ENCODE peak calls at places on chromosomes 6 and 20, in five cellular contexts. L is Peyer's patch, N is bronchial epithelial cell, W is colonic mucosa, U is tibial artery. Y is an unnamed sample.

GRCh38 chr6:54194067-54194466 is 82.8 kb downstream of the MLIP start:
- DNase-seq in L (no peak), N (peak), W (no peak), U (no peak), Y (no peak)

GRCh38 chr6:44920952-44921491 is 407.1 kb upstream of the RUNX2 start:
- DNase-seq in L (no peak), N (no peak), W (no peak), U (no peak), Y (no peak)

GRCh38 chr6:104908431-104909139 is 48.3 kb upstream of the LIN28B start:
- DNase-seq in L (no peak), N (peak), W (no peak), U (no peak), Y (no peak)

GRCh38 chr6:109326346-109326745 is 55.9 kb downstream of the CD164 start:
- DNase-seq in L (no peak), N (no peak), W (no peak), U (no peak), Y (no peak)

GRCh38 chr6:30883743-30884520 is at the start of gene DDR1:
- DNase-seq in L (peak), N (peak), W (peak), U (peak), Y (peak)

GRCh38 chr20:51732454-51732791 is 35.8 kb downstream of the ATP9A start:
- DNase-seq in L (no peak), N (no peak), W (no peak), U (no peak), Y (no peak)

GRCh38 chr20:64164123-64164836 is at the start of gene MYT1:
- DNase-seq in L (no peak), N (no peak), W (no peak), U (no peak), Y (no peak)

GRCh38 chr6:97674802-97675201 is 391.8 kb upstream of the MMS22L start:
- DNase-seq in L (no peak), N (peak), W (no peak), U (no peak), Y (no peak)

GRCh38 chr6:75124085-75124484 is 81.8 kb downstream of the COL12A1 start:
- DNase-seq in L (no peak), N (no peak), W (no peak), U (no peak), Y (no peak)

GRCh38 chr6:26195924-26196845 is 109.0 kb downstream of the HFE start:
- DNase-seq in L (no peak), N (no peak), W (peak), U (no peak), Y (no peak)

GRCh38 chr6:93048381-93048780 is 371.0 kb downstream of the EPHA7 start:
- DNase-seq in L (no peak), N (no peak), W (no peak), U (no peak), Y (no peak)

GRCh38 chr6:5672581-5673011 is 334.1 kb downstream of the NRN1 start:
- DNase-seq in L (no peak), N (peak), W (no peak), U (peak), Y (no peak)

GRCh38 chr20:48723308-48724264 is 104.2 kb downstream of the PREX1 start:
- DNase-seq in L (no peak), N (no peak), W (no peak), U (peak), Y (peak)

GRCh38 chr20:11429168-11429567 is 488.5 kb upstream of the BTBD3 start:
- DNase-seq in L (no peak), N (peak), W (no peak), U (no peak), Y (no peak)

GRCh38 chr6:14408491-14408890 is 290.9 kb downstream of the CD83 start:
- DNase-seq in L (no peak), N (no peak), W (no peak), U (no peak), Y (no peak)

GRCh38 chr6:33770116-33770832 is 18.7 kb downstream of the LEMD2 start:
- DNase-seq in L (no peak), N (no peak), W (no peak), U (no peak), Y (no peak)

GRCh38 chr6:95249176-95249575 is 328.2 kb upstream of the MANEA start:
- DNase-seq in L (no peak), N (peak), W (no peak), U (no peak), Y (no peak)

GRCh38 chr20:52012093-52012492 is 179.5 kb downstream of the ZFP64 start:
- DNase-seq in L (no peak), N (no peak), W (no peak), U (no peak), Y (no peak)

GRCh38 chr20:64246616-64247311 is 8.8 kb upstream of the PCMTD2 start:
- DNase-seq in L (no peak), N (no peak), W (no peak), U (no peak), Y (no peak)

GRCh38 chr6:30358340-30358679 is 13.4 kb downstream of the RPP21 start:
- DNase-seq in L (no peak), N (no peak), W (no peak), U (no peak), Y (no peak)

GRCh38 chr6:169045486-169045885 is 208.2 kb downstream of the THBS2 start:
- DNase-seq in L (no peak), N (no peak), W (no peak), U (peak), Y (no peak)

GRCh38 chr6:44499609-44500008 is 112.1 kb downstream of the CDC5L start:
- DNase-seq in L (no peak), N (no peak), W (no peak), U (no peak), Y (no peak)

GRCh38 chr6:111872521-111873177 is 603 bp downstream of the FYN start:
- DNase-seq in L (peak), N (no peak), W (peak), U (peak), Y (peak)

GRCh38 chr6:151885234-151885633 is 77.8 kb downstream of the ESR1 start:
- DNase-seq in L (no peak), N (peak), W (no peak), U (no peak), Y (no peak)

GRCh38 chr6:89026151-89026550 is 54.4 kb upstream of the PNRC1 start:
- DNase-seq in L (no peak), N (no peak), W (no peak), U (no peak), Y (no peak)

GRCh38 chr6:26071135-26071534 is 16.1 kb upstream of the HFE start:
- DNase-seq in L (no peak), N (no peak), W (peak), U (peak), Y (no peak)

GRCh38 chr20:1700990-1701389 is 43.4 kb upstream of the SIRPG start:
- DNase-seq in L (no peak), N (peak), W (no peak), U (no peak), Y (no peak)

GRCh38 chr6:134422426-134423231 is 104.7 kb upstream of the SGK1 start:
- DNase-seq in L (no peak), N (peak), W (no peak), U (no peak), Y (no peak)

GRCh38 chr6:111604259-111605099 is 1.2 kb downstream of the TRAF3IP2 start:
- DNase-seq in L (no peak), N (peak), W (peak), U (peak), Y (peak)

GRCh38 chr6:42340516-42340915 is 111.2 kb downstream of the TRERF1 start:
- DNase-seq in L (no peak), N (no peak), W (no peak), U (no peak), Y (no peak)

GRCh38 chr6:151071295-151071694 is 168.5 kb upstream of the AKAP12 start:
- DNase-seq in L (no peak), N (peak), W (no peak), U (peak), Y (no peak)

GRCh38 chr6:15389759-15390723 is 144.2 kb downstream of the JARID2 start:
- DNase-seq in L (no peak), N (no peak), W (no peak), U (no peak), Y (no peak)

GRCh38 chr6:133033263-133033662 is 207.9 kb upstream of the EYA4 start:
- DNase-seq in L (no peak), N (no peak), W (no peak), U (no peak), Y (no peak)

GRCh38 chr6:9801255-9801757 is 613.6 kb downstream of the TFAP2A start:
- DNase-seq in L (no peak), N (no peak), W (no peak), U (no peak), Y (no peak)

GRCh38 chr20:10536531-10536930 is 101.4 kb downstream of the SLX4IP start:
- DNase-seq in L (no peak), N (peak), W (no peak), U (no peak), Y (no peak)

GRCh38 chr6:27388293-27389197 is at the start of gene ZNF391:
- DNase-seq in L (peak), N (peak), W (peak), U (peak), Y (peak)

GRCh38 chr6:56259682-56260081 is 12.3 kb upstream of the COL21A1 start:
- DNase-seq in L (no peak), N (peak), W (no peak), U (no peak), Y (no peak)

GRCh38 chr6:154509421-154510143 is 903 bp downstream of the CNKSR3 start:
- DNase-seq in L (peak), N (no peak), W (peak), U (peak), Y (peak)

GRCh38 chr6:154510144-154510905 is at the start of gene CNKSR3:
- DNase-seq in L (peak), N (peak), W (peak), U (peak), Y (peak)

GRCh38 chr6:154512214-154512613 is 1.7 kb upstream of the CNKSR3 start:
- DNase-seq in L (no peak), N (no peak), W (peak), U (no peak), Y (no peak)

GRCh38 chr6:154513601-154514320 is 3.3 kb upstream of the CNKSR3 start:
- DNase-seq in L (no peak), N (no peak), W (no peak), U (no peak), Y (no peak)

GRCh38 chr6:154511735-154512097 is 1.2 kb upstream of the CNKSR3 start:
- DNase-seq in L (no peak), N (no peak), W (no peak), U (no peak), Y (peak)
- H3K4me3 ChIP-seq in L (peak), N (no peak), W (no peak), U (peak), Y (no peak)

DNA sequence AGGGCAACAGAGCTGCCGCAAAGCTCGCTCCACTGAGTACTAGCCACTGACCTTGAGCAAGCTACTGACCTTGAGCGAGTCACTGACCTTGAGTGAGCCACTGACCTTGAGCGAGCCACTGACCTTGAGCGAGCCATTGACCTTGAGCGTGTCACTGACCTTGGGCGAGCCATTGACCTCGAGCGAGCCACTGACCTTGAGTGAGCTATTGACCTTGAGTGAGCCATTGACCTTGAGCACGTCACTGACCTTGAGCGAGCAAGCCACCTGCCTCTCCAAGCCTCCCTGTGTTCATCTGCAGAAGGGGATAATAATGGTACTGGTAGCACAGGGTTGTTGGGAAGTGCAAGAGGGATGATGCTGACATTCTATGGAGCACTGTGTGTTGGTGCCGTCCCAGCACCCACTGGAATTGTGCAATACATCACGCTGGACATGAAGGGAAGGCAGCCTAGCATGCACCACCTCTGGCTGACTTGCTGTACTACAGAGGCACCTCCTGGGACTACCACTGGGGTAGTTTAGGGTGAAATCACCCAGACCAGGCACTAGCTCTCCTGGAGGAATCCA is 60.2 kb downstream of the CTCFL start:
- DNase-seq in L (peak), N (peak), W (no peak), U (no peak), Y (no peak)
- TF ChIP-seq CTCF in L (no peak), N (peak), W (no peak), U (no peak), Y (no peak)

GRCh38 chr6:159830481-159831372 is 30.7 kb downstream of the PNLDC1 start:
- DNase-seq in L (no peak), N (no peak), W (no peak), U (no peak), Y (no peak)

GRCh38 chr6:159832941-159833340 is 32.9 kb downstream of the PNLDC1 start:
- DNase-seq in L (no peak), N (peak), W (no peak), U (no peak), Y (no peak)

GRCh38 chr6:159833556-159833955 is 33.5 kb downstream of the PNLDC1 start:
- DNase-seq in L (no peak), N (no peak), W (no peak), U (no peak), Y (no peak)

GRCh38 chr6:159829515-159829914 is 29.4 kb downstream of the PNLDC1 start:
- DNase-seq in L (no peak), N (peak), W (no peak), U (no peak), Y (no peak)

DNA sequence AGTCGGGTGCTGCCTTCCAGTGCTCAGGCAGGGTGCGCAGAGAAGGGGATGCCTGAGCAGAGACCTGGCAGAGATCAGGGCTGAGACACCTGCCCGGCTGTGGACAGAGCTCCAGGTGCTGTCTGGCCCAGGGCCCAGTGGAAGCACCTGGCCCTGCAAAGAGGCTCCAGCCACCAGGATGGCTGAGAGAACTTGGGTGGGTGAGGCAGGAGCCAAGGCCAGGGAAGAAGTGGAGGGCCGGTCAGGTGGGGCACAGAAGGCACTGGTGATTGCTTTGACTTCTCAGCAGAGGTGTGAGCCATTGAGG is 31.2 kb downstream of the PNLDC1 start:
- DNase-seq in L (no peak), N (no peak), W (no peak), U (no peak), Y (no peak)
- H3K4me3 ChIP-seq in L (no peak), N (no peak), W (no peak), U (no peak), Y (no peak)

GRCh38 chr20:43186312-43186711 is 3.4 kb downstream of the PTPRT start:
- DNase-seq in L (no peak), N (no peak), W (no peak), U (no peak), Y (no peak)

GRCh38 chr20:43188234-43188653 is 1.5 kb downstream of the PTPRT start:
- DNase-seq in L (no peak), N (no peak), W (no peak), U (no peak), Y (no peak)

GRCh38 chr20:43185901-43186300 is 3.8 kb downstream of the PTPRT start:
- DNase-seq in L (no peak), N (no peak), W (no peak), U (no peak), Y (no peak)

GRCh38 chr20:43188861-43189613 is 669 bp downstream of the PTPRT start:
- DNase-seq in L (no peak), N (no peak), W (no peak), U (no peak), Y (no peak)

GRCh38 chr20:43187476-43188233 is 2.1 kb downstream of the PTPRT start:
- DNase-seq in L (peak), N (peak), W (peak), U (peak), Y (peak)
- TF ChIP-seq CTCF in L (peak), N (peak), W (peak), U (peak), Y (peak)

DNA sequence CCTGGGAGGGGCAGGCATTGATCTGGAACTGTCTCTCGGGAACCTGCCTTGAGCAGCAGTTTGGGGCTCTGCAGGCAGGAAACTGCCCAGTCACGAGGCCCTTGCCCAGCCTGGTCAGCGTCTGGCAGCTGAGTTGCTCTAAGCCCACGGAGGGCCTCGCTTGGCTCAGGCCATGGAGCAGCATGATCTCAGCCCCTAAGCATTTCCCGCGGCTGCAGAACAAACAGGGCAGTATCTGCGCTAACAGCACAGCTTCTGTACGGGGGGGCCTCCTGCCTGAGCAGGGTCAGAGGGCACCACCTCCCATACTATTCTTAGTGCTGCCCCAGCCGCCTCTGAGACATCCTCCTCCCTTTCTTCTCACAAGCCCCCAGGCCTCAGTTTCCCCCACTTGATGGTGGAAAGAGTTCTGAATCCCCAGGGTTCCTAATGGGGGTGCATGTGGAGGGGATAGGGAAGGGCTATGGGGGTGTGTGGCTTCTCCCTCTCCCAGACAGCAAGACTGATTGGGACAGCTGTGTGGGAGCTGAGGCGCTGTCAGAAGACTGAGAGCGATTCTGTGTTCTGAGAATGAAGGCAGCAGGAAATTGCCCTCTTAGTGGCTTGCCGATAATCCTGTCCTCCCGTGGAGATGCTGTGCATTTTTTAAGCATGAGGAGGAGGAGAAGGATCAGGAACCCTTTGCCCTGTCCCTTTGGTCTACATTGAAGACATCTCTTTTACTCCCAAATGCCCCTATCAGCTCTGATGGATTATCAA is 46.4 kb downstream of the MOCS1 start:
- DNase-seq in L (no peak), N (peak), W (peak), U (peak), Y (peak)
- H3K4me3 ChIP-seq in L (no peak), N (no peak), W (no peak), U (peak), Y (no peak)

GRCh38 chr20:8132015-8132631 is at the start of gene PLCB1:
- DNase-seq in L (peak), N (no peak), W (peak), U (peak), Y (peak)
- TF ChIP-seq CTCF in L (peak), N (peak), W (peak), U (peak), Y (peak)

DNA sequence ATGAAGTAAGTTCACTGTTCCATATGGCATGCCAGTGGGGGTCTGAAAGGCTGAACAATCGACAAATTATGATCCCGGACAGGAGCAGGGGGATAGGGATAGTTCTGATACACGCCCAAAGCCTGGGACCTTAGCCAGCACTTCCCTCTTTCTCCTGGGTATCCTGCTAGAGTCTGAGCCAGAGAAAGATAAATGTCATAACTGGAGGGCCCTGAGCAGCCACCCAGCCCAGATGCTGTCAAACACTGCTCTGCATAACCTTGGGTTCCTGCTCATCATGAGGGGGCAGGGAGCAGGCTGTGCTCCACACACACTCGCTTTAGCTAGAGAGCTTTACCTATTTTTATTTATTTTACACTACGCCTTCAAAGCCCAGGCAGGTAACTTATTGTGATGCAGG is 12.2 kb downstream of the EDEM2 start:
- DNase-seq in L (no peak), N (no peak), W (no peak), U (peak), Y (no peak)
- H3K4me3 ChIP-seq in L (no peak), N (no peak), W (no peak), U (peak), Y (no peak)

GRCh38 chr6:51934098-51934497 is 153.3 kb downstream of the PKHD1 start:
- DNase-seq in L (no peak), N (peak), W (no peak), U (no peak), Y (no peak)
- TF ChIP-seq CTCF in L (no peak), N (peak), W (no peak), U (no peak), Y (no peak)

GRCh38 chr6:64258752-64259151 is 623.1 kb downstream of the PHF3 start:
- DNase-seq in L (no peak), N (no peak), W (no peak), U (no peak), Y (no peak)
- H3K4me3 ChIP-seq in L (no peak), N (no peak), W (no peak), U (no peak), Y (no peak)

DNA sequence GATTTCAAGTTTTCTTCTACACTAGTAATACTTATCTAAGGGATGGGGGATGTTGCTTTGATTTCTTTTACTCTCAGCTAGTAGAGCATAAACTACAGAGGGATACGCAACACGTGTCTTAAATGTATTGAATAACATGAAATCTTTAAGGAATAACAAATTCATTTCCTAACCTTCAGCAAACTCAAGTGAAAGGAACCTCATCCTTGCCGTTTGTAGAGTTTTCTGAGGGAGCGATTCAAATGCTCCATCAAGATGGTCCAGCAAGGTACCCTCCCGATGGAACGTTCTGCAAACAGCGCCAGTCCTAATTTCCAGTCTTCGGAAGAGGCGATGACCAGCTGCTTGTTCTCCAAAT is 95.4 kb upstream of the RIN2 start:
- DNase-seq in L (no peak), N (no peak), W (no peak), U (no peak), Y (no peak)
- TF ChIP-seq CTCF in L (no peak), N (no peak), W (no peak), U (no peak), Y (no peak)

Y was measured in mucosa of descending colon.